ENCODE peak calls at places on chromosomes 7 and 10, in nine cellular contexts. X, G, O, E, D, S, I, V and F are unnamed samples.

GRCh38 chr10:3548096-3548495 is 236.9 kb downstream of the KLF6 start:
- DNase-seq in X (peak; percentile 40), G (no peak), O (peak; percentile 31), E (no peak), D (peak; percentile 84), S (peak; percentile 24), I (no peak), V (no peak), F (no peak)

GRCh38 chr10:70603439-70603778 is 868 bp upstream of the PRF1 start:
- DNase-seq in X (no peak), G (no peak), O (no peak), E (no peak), D (no peak), S (no peak), I (no peak), V (no peak), F (no peak)

GRCh38 chr10:23439452-23439919 is 611 bp downstream of the OTUD1 start:
- DNase-seq in X (peak; percentile 27), G (peak; percentile 12), O (no peak), E (no peak), D (no peak), S (peak; percentile 37), I (no peak), V (no peak), F (peak; percentile 46)

GRCh38 chr7:4113271-4113670 is 568.8 kb upstream of the FOXK1 start:
- DNase-seq in X (no peak), G (no peak), O (no peak), E (no peak), D (no peak), S (no peak), I (no peak), V (no peak), F (no peak)

GRCh38 chr10:86520871-86521619 is 547 bp downstream of the WAPL start:
- DNase-seq in X (peak; percentile 60), G (peak; percentile 26), O (peak; percentile 42), E (no peak), D (peak; percentile 84), S (peak; percentile 55), I (peak; percentile 48), V (peak; percentile 62), F (peak; percentile 44)

GRCh38 chr10:36030516-36030915 is 388.4 kb upstream of the FZD8 start:
- DNase-seq in X (no peak), G (no peak), O (no peak), E (no peak), D (no peak), S (no peak), I (no peak), V (no peak), F (no peak)

GRCh38 chr7:135853499-135853898 is 104.9 kb upstream of the FAM180A start:
- DNase-seq in X (no peak), G (no peak), O (no peak), E (no peak), D (no peak), S (no peak), I (peak; percentile 61), V (no peak), F (peak; percentile 6)

GRCh38 chr7:147053761-147054160 is 937.2 kb downstream of the CNTNAP2 start:
- DNase-seq in X (peak; percentile 7), G (no peak), O (no peak), E (no peak), D (peak; percentile 68), S (no peak), I (no peak), V (no peak), F (no peak)

GRCh38 chr7:117972606-117973005 is 99.4 kb upstream of the CTTNBP2 start:
- DNase-seq in X (peak; percentile 2), G (peak; percentile 49), O (no peak), E (no peak), D (no peak), S (no peak), I (no peak), V (no peak), F (no peak)

GRCh38 chr10:5737352-5737751 is 52.7 kb downstream of the TASOR2 start:
- DNase-seq in X (no peak), G (no peak), O (no peak), E (no peak), D (no peak), S (no peak), I (no peak), V (no peak), F (no peak)

GRCh38 chr7:21960922-21961321 is 15.2 kb upstream of the CDCA7L start:
- DNase-seq in X (peak; percentile 92), G (no peak), O (peak; percentile 83), E (no peak), D (peak; percentile 80), S (peak; percentile 79), I (peak; percentile 69), V (no peak), F (peak; percentile 88)

GRCh38 chr10:3811331-3811870 is 26.4 kb upstream of the KLF6 start:
- DNase-seq in X (peak; percentile 96), G (peak; percentile 55), O (peak; percentile 71), E (no peak), D (peak; percentile 83), S (peak; percentile 69), I (peak; percentile 35), V (no peak), F (peak; percentile 41)

GRCh38 chr7:141076377-141076776 is 2.5 kb downstream of the TMEM178B start:
- DNase-seq in X (peak; percentile 4), G (no peak), O (no peak), E (no peak), D (no peak), S (no peak), I (no peak), V (no peak), F (no peak)

GRCh38 chr7:15305002-15305600 is 256.7 kb downstream of the AGMO start:
- DNase-seq in X (peak; percentile 75), G (peak; percentile 71), O (peak; percentile 39), E (no peak), D (peak; percentile 85), S (peak; percentile 69), I (peak; percentile 50), V (no peak), F (peak; percentile 23)

GRCh38 chr10:78774999-78775711 is 293.6 kb upstream of the ZMIZ1 start:
- DNase-seq in X (peak; percentile 90), G (peak; percentile 33), O (peak; percentile 83), E (peak; percentile 26), D (no peak), S (peak; percentile 18), I (no peak), V (no peak), F (no peak)

GRCh38 chr10:63103971-63104409 is 29.1 kb upstream of the NRBF2 start:
- DNase-seq in X (no peak), G (no peak), O (no peak), E (no peak), D (no peak), S (no peak), I (no peak), V (no peak), F (peak; percentile 11)

GRCh38 chr10:37736120-37736519 is 121.3 kb downstream of the ZNF248 start:
- DNase-seq in X (no peak), G (no peak), O (no peak), E (no peak), D (no peak), S (no peak), I (no peak), V (no peak), F (no peak)

GRCh38 chr7:99407849-99408346 is 499 bp downstream of the PDAP1 start:
- DNase-seq in X (peak; percentile 79), G (peak; percentile 39), O (peak; percentile 86), E (peak; percentile 44), D (peak; percentile 94), S (peak; percentile 82), I (peak; percentile 43), V (peak; percentile 51), F (peak; percentile 91)

GRCh38 chr10:129977794-129978193 is 13.7 kb upstream of the EBF3 start:
- DNase-seq in X (no peak), G (no peak), O (no peak), E (no peak), D (no peak), S (no peak), I (no peak), V (no peak), F (no peak)

GRCh38 chr10:48729222-48729621 is 44.5 kb downstream of the WDFY4 start:
- DNase-seq in X (no peak), G (no peak), O (no peak), E (no peak), D (no peak), S (no peak), I (no peak), V (no peak), F (no peak)
- H3K4me3 ChIP-seq in X (no peak overlapping the region), G (no peak overlapping the region), O (no peak overlapping the region), E (no peak overlapping the region), D (no peak overlapping the region), S (no peak overlapping the region), I (no peak overlapping the region), V (no peak overlapping the region), F (no peak overlapping the region)

DNA sequence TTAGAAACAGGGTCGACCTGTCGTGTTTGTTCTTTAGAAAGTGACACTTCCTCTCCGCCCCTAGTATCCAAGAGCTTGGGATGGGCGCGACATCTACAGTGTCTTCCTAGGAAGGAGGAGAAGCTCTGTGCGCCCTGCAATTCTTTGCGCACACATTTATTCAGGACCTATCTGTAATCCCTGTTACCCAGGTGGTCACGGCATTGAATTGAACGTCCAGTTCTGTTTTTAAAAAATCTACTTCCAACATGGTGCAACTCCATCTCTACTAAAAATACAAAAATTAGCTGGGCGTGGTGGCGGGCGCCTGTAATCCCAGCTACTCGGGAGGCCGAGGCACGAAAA is 602 bp upstream of the LAMB1 start:
- DNase-seq in X (no peak), G (no peak), O (no peak), E (no peak), D (no peak), S (no peak), I (no peak), V (no peak), F (no peak)
- H3K4me3 ChIP-seq in X (peak overlapping the region; percentile 90), G (peak overlapping the region; percentile 83), O (peak overlapping the region; percentile 88), E (peak overlapping the region; percentile 64), D (peak overlapping the region; percentile 94), S (peak overlapping the region; percentile 56), I (peak overlapping the region; percentile 64), V (peak overlapping the region; percentile 54), F (peak overlapping the region; percentile 91)

DNA sequence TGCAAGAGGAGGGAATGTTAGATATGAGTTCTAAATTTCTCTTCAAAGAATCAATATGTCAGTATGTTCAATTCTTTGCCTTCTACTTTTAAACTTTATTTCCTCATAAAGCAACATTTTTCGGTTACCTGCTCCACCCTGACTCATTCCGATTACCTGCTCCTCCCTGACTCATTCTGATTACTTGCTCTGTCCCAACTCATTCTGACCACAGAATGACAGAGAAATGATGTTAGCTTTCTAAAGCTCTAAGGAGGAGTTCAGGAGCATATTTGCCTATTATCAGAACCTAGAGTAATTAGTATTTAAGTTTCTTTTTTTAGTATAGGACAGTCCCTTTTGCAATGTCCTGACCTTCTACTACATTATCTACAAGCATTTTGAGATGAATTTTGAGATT is 24.5 kb upstream of the PPP1R9A start:
- DNase-seq in X (no peak), G (no peak), O (no peak), E (no peak), D (no peak), S (no peak), I (peak; percentile 42), V (no peak), F (no peak)
- H3K4me3 ChIP-seq in X (no peak overlapping the region), G (no peak overlapping the region), O (no peak overlapping the region), E (no peak overlapping the region), D (no peak overlapping the region), S (no peak overlapping the region), I (no peak overlapping the region), V (no peak overlapping the region), F (no peak overlapping the region)

DNA sequence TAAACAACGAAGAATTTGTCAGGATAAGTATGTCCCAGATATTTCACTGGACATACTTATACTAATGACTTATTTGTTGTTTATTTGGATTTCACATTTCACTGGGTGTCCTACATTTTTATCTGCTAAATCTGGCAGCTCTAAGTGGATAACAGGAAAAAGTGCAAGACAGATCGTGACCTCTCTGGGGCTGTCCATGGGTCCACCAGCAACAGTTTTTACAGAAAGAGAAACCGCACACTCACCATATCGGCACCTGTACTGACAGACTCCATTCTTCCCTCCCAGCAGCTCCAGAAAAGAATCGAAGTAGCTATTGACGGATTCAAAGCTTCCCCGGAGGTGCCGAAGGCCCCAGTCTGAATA is 393 bp downstream of the PLA2G12B start:
- DNase-seq in X (no peak), G (no peak), O (no peak), E (no peak), D (no peak), S (no peak), I (no peak), V (no peak), F (no peak)
- H3K4me3 ChIP-seq in X (no peak overlapping the region), G (no peak overlapping the region), O (no peak overlapping the region), E (no peak overlapping the region), D (no peak overlapping the region), S (no peak overlapping the region), I (no peak overlapping the region), V (no peak overlapping the region), F (no peak overlapping the region)